ENCODE peak calls at places on chromosomes 4 and X, in nine cellular contexts. One of them, this sample, is unnamed.

GRCh38 chrX:103847174-103847870 is 15.3 kb upstream of the RAB9B start:
- DNase-seq in fibroblast of mammary gland: peak; percentile 53
- DNase-seq in GM19239: no peak
- DNase-seq in fibroblast of pulmonary artery: peak; percentile 7
- DNase-seq in OCI-M1: peak; percentile 0
- DNase-seq in brain microvascular endothelial cell: no peak
- DNase-seq in stomach: no peak
- DNase-seq in LoVo: no peak
- DNase-seq in nephron progenitor cell: no peak
- DNase-seq in this sample: no peak

GRCh38 chr4:137677851-137678250 is 145.6 kb upstream of the PCDH18 start:
- DNase-seq in brain microvascular endothelial cell: no peak
- DNase-seq in stomach: no peak
- DNase-seq in GM19239: no peak
- DNase-seq in fibroblast of pulmonary artery: peak; percentile 85
- DNase-seq in LoVo: no peak
- DNase-seq in OCI-M1: no peak
- DNase-seq in nephron progenitor cell: no peak
- DNase-seq in fibroblast of mammary gland: peak; percentile 90
- DNase-seq in this sample: no peak

GRCh38 chrX:133495464-133496391 is 80.4 kb upstream of the GPC4 start:
- DNase-seq in OCI-M1: no peak
- DNase-seq in stomach: peak; percentile 29
- DNase-seq in nephron progenitor cell: no peak
- DNase-seq in fibroblast of mammary gland: peak; percentile 79
- DNase-seq in brain microvascular endothelial cell: no peak
- DNase-seq in fibroblast of pulmonary artery: peak; percentile 7
- DNase-seq in LoVo: no peak
- DNase-seq in GM19239: no peak
- DNase-seq in this sample: no peak

GRCh38 chrX:57156397-57157049 is 19.3 kb upstream of the SPIN2A start:
- DNase-seq in fibroblast of mammary gland: peak; percentile 28
- DNase-seq in brain microvascular endothelial cell: peak; percentile 40
- DNase-seq in OCI-M1: peak; percentile 56
- DNase-seq in stomach: peak; percentile 37
- DNase-seq in GM19239: no peak
- DNase-seq in fibroblast of pulmonary artery: peak; percentile 52
- DNase-seq in LoVo: peak; percentile 39
- DNase-seq in nephron progenitor cell: peak; percentile 23
- DNase-seq in this sample: peak; percentile 80

GRCh38 chr4:102736636-102737549 is 23.9 kb downstream of the MANBA start:
- DNase-seq in LoVo: peak; percentile 87
- DNase-seq in GM19239: no peak
- DNase-seq in fibroblast of mammary gland: no peak
- DNase-seq in fibroblast of pulmonary artery: no peak
- DNase-seq in nephron progenitor cell: no peak
- DNase-seq in stomach: peak; percentile 43
- DNase-seq in brain microvascular endothelial cell: no peak
- DNase-seq in OCI-M1: no peak
- DNase-seq in this sample: peak; percentile 64

GRCh38 chr4:664713-665231 is 9.3 kb downstream of the ATP5ME start:
- DNase-seq in OCI-M1: no peak
- DNase-seq in fibroblast of pulmonary artery: no peak
- DNase-seq in stomach: no peak
- DNase-seq in LoVo: no peak
- DNase-seq in GM19239: no peak
- DNase-seq in nephron progenitor cell: no peak
- DNase-seq in brain microvascular endothelial cell: no peak
- DNase-seq in fibroblast of mammary gland: no peak
- DNase-seq in this sample: peak; percentile 36

GRCh38 chrX:132622130-132622529 is 133.3 kb upstream of the MBNL3 start:
- DNase-seq in LoVo: peak; percentile 8
- DNase-seq in fibroblast of pulmonary artery: peak; percentile 21
- DNase-seq in GM19239: no peak
- DNase-seq in brain microvascular endothelial cell: peak; percentile 73
- DNase-seq in fibroblast of mammary gland: peak; percentile 53
- DNase-seq in stomach: no peak
- DNase-seq in OCI-M1: peak; percentile 31
- DNase-seq in nephron progenitor cell: no peak
- DNase-seq in this sample: peak; percentile 44

GRCh38 chr4:68361146-68361589 is 11.3 kb upstream of the YTHDC1 start:
- DNase-seq in nephron progenitor cell: no peak
- DNase-seq in LoVo: peak; percentile 61
- DNase-seq in fibroblast of mammary gland: peak; percentile 46
- DNase-seq in fibroblast of pulmonary artery: peak; percentile 47
- DNase-seq in GM19239: no peak
- DNase-seq in stomach: no peak
- DNase-seq in brain microvascular endothelial cell: peak; percentile 22
- DNase-seq in OCI-M1: peak; percentile 52
- DNase-seq in this sample: no peak

GRCh38 chr4:176436500-176436973 is 116.8 kb downstream of the SPCS3 start:
- DNase-seq in fibroblast of pulmonary artery: peak; percentile 82
- DNase-seq in fibroblast of mammary gland: peak; percentile 90
- DNase-seq in brain microvascular endothelial cell: peak; percentile 76
- DNase-seq in OCI-M1: no peak
- DNase-seq in GM19239: no peak
- DNase-seq in stomach: no peak
- DNase-seq in LoVo: peak; percentile 49
- DNase-seq in nephron progenitor cell: no peak
- DNase-seq in this sample: no peak

GRCh38 chrX:54030329-54030728 is 13.9 kb downstream of the PHF8 start:
- DNase-seq in LoVo: no peak
- DNase-seq in stomach: no peak
- DNase-seq in GM19239: no peak
- DNase-seq in brain microvascular endothelial cell: no peak
- DNase-seq in fibroblast of pulmonary artery: no peak
- DNase-seq in OCI-M1: no peak
- DNase-seq in nephron progenitor cell: no peak
- DNase-seq in fibroblast of mammary gland: no peak
- DNase-seq in this sample: no peak